ENCODE peak calls at places on chromosomes 7 and 10, in ten cellular contexts. Q is mammary epithelial cell, O is fibroblast of pulmonary artery, X is cardiac fibroblast, T is nephron progenitor cell, N is activated T-cell treated with anti-CD3 and anti-CD28 coated beads for 48 hours, R is RWPE1, E is GM12864, A is AML-193, Y is AG04450. K is an unnamed sample.

GRCh38 chr10:77744249-77744648 is 106.6 kb upstream of the KCNMA1 start:
- DNase-seq in Q (peak), O (no peak), X (no peak), T (no peak), N (no peak), R (peak), E (no peak), A (no peak), Y (no peak), K (no peak)

GRCh38 chr7:149147730-149148653 is 739 bp downstream of the ZNF398 start:
- DNase-seq in Q (peak), O (peak), X (peak), T (peak), N (peak), R (peak), E (no peak), A (no peak), Y (no peak), K (peak)

GRCh38 chr7:2336626-2337025 is 18.0 kb upstream of the EIF3B start:
- DNase-seq in Q (no peak), O (no peak), X (no peak), T (no peak), N (no peak), R (no peak), E (no peak), A (no peak), Y (no peak), K (no peak)

GRCh38 chr7:114026486-114027089 is 107.8 kb upstream of the PPP1R3A start:
- DNase-seq in Q (peak), O (peak), X (peak), T (peak), N (no peak), R (peak), E (peak), A (peak), Y (peak), K (peak)

GRCh38 chr10:61643316-61643751 is 19.4 kb upstream of the CABCOCO1 start:
- DNase-seq in Q (peak), O (peak), X (peak), T (no peak), N (no peak), R (no peak), E (no peak), A (no peak), Y (no peak), K (peak)

GRCh38 chr7:50303894-50304157 is 690 bp upstream of the IKZF1 start:
- DNase-seq in Q (no peak), O (no peak), X (no peak), T (no peak), N (no peak), R (no peak), E (no peak), A (peak), Y (no peak), K (no peak)

GRCh38 chr10:34960983-34961382 is 129.2 kb downstream of the CUL2 start:
- DNase-seq in Q (peak), O (peak), X (peak), T (no peak), N (no peak), R (no peak), E (no peak), A (no peak), Y (no peak), K (no peak)

GRCh38 chr10:72229261-72230251 is 13.5 kb upstream of the ASCC1 start:
- DNase-seq in Q (no peak), O (peak), X (peak), T (no peak), N (no peak), R (no peak), E (no peak), A (no peak), Y (no peak), K (no peak)

GRCh38 chr10:11225935-11226334 is 208.3 kb downstream of the CELF2 start:
- DNase-seq in Q (no peak), O (no peak), X (no peak), T (no peak), N (peak), R (no peak), E (no peak), A (peak), Y (no peak), K (no peak)

GRCh38 chr7:128211626-128212025 is 29.5 kb upstream of the LEP start:
- DNase-seq in Q (peak), O (no peak), X (no peak), T (no peak), N (no peak), R (no peak), E (no peak), A (no peak), Y (no peak), K (no peak)

GRCh38 chr7:786472-787255 is 45.6 kb upstream of the SUN1 start:
- DNase-seq in Q (peak), O (peak), X (peak), T (peak), N (peak), R (peak), E (no peak), A (peak), Y (peak), K (peak)

GRCh38 chr7:23298141-23298851 is 843 bp upstream of the MALSU1 start:
- DNase-seq in Q (peak), O (peak), X (peak), T (no peak), N (no peak), R (peak), E (no peak), A (no peak), Y (peak), K (peak)